ENCODE peak calls at places on chromosomes 2 and 18, in seven cellular contexts. One of them, this sample, is unnamed. For H3K4me1, H3K27me3 and H3K36me3, the result is how much of the 10 kb centered on the place peaks cover.

GRCh38 chr18:28125051-28125450 is 51.9 kb downstream of the CDH2 start:
- DNase-seq in fibroblast of lung: no peak
- DNase-seq in mesendoderm: no peak
- DNase-seq in colonic mucosa: no peak
- DNase-seq in endothelial cell of umbilical vein: no peak
- DNase-seq in K562: no peak
- DNase-seq in left ventricle myocardium inferior: no peak
- DNase-seq in this sample: no peak

GRCh38 chr2:188984680-188985079 is 10.5 kb downstream of the COL3A1 start:
- DNase-seq in fibroblast of lung: peak
- DNase-seq in mesendoderm: no peak
- DNase-seq in colonic mucosa: no peak
- DNase-seq in endothelial cell of umbilical vein: no peak
- DNase-seq in K562: no peak
- DNase-seq in left ventricle myocardium inferior: no peak
- DNase-seq in this sample: peak

GRCh38 chr2:160324161-160324768 is 124.2 kb upstream of the ITGB6 start:
- DNase-seq in fibroblast of lung: peak
- DNase-seq in mesendoderm: peak
- DNase-seq in colonic mucosa: peak
- DNase-seq in endothelial cell of umbilical vein: peak
- DNase-seq in K562: peak
- DNase-seq in left ventricle myocardium inferior: peak
- DNase-seq in this sample: peak

GRCh38 chr2:120587326-120587996 is 148.2 kb upstream of the GLI2 start:
- DNase-seq in fibroblast of lung: no peak
- DNase-seq in mesendoderm: no peak
- DNase-seq in colonic mucosa: no peak
- DNase-seq in endothelial cell of umbilical vein: no peak
- DNase-seq in K562: no peak
- DNase-seq in left ventricle myocardium inferior: no peak
- DNase-seq in this sample: no peak

GRCh38 chr2:191954446-191954845 is 107.6 kb upstream of the CAVIN2 start:
- DNase-seq in fibroblast of lung: no peak
- DNase-seq in mesendoderm: no peak
- DNase-seq in colonic mucosa: no peak
- DNase-seq in endothelial cell of umbilical vein: no peak
- DNase-seq in K562: no peak
- DNase-seq in left ventricle myocardium inferior: no peak
- DNase-seq in this sample: no peak

GRCh38 chr2:232623768-232624553 is 9.4 kb upstream of the EFHD1 start:
- DNase-seq in fibroblast of lung: no peak
- DNase-seq in mesendoderm: no peak
- DNase-seq in colonic mucosa: no peak
- DNase-seq in endothelial cell of umbilical vein: no peak
- DNase-seq in K562: no peak
- DNase-seq in left ventricle myocardium inferior: no peak
- DNase-seq in this sample: no peak

GRCh38 chr2:230890696-230891095 is 26.0 kb downstream of the ITM2C start:
- DNase-seq in fibroblast of lung: no peak
- DNase-seq in mesendoderm: no peak
- DNase-seq in colonic mucosa: no peak
- DNase-seq in endothelial cell of umbilical vein: no peak
- DNase-seq in K562: no peak
- DNase-seq in left ventricle myocardium inferior: no peak
- DNase-seq in this sample: no peak

GRCh38 chr2:239574434-239575156 is 173.8 kb upstream of the HDAC4 start:
- DNase-seq in fibroblast of lung: peak
- DNase-seq in mesendoderm: no peak
- DNase-seq in colonic mucosa: no peak
- DNase-seq in endothelial cell of umbilical vein: no peak
- DNase-seq in K562: no peak
- DNase-seq in left ventricle myocardium inferior: no peak
- DNase-seq in this sample: no peak

GRCh38 chr18:26301681-26302080 is 75.4 kb downstream of the TAF4B start:
- DNase-seq in fibroblast of lung: peak
- DNase-seq in mesendoderm: no peak
- DNase-seq in colonic mucosa: no peak
- DNase-seq in endothelial cell of umbilical vein: no peak
- DNase-seq in K562: no peak
- DNase-seq in left ventricle myocardium inferior: no peak
- DNase-seq in this sample: no peak

GRCh38 chr2:25131567-25132295 is 36.6 kb downstream of the POMC start:
- DNase-seq in fibroblast of lung: no peak
- DNase-seq in mesendoderm: peak
- DNase-seq in colonic mucosa: peak
- DNase-seq in endothelial cell of umbilical vein: no peak
- DNase-seq in K562: no peak
- DNase-seq in left ventricle myocardium inferior: peak
- DNase-seq in this sample: peak

GRCh38 chr2:181839811-181840210 is 51.7 kb upstream of the ITPRID2 start:
- DNase-seq in fibroblast of lung: peak
- DNase-seq in mesendoderm: no peak
- DNase-seq in colonic mucosa: no peak
- DNase-seq in endothelial cell of umbilical vein: no peak
- DNase-seq in K562: no peak
- DNase-seq in left ventricle myocardium inferior: no peak
- DNase-seq in this sample: no peak

GRCh38 chr2:37568565-37568964 is 102.9 kb downstream of the CDC42EP3 start:
- DNase-seq in fibroblast of lung: no peak
- DNase-seq in mesendoderm: no peak
- DNase-seq in colonic mucosa: no peak
- DNase-seq in endothelial cell of umbilical vein: no peak
- DNase-seq in K562: peak
- DNase-seq in left ventricle myocardium inferior: no peak
- DNase-seq in this sample: no peak

GRCh38 chr2:108919571-108920373 is 69.2 kb downstream of the EDAR start:
- DNase-seq in fibroblast of lung: no peak
- DNase-seq in mesendoderm: no peak
- DNase-seq in colonic mucosa: no peak
- DNase-seq in endothelial cell of umbilical vein: no peak
- DNase-seq in K562: no peak
- DNase-seq in left ventricle myocardium inferior: no peak
- DNase-seq in this sample: no peak

GRCh38 chr2:20422679-20423271 is 24.1 kb upstream of the RHOB start:
- DNase-seq in fibroblast of lung: peak
- DNase-seq in mesendoderm: peak
- DNase-seq in colonic mucosa: peak
- DNase-seq in endothelial cell of umbilical vein: no peak
- DNase-seq in K562: peak
- DNase-seq in left ventricle myocardium inferior: no peak
- DNase-seq in this sample: peak

GRCh38 chr2:110655701-110656100 is 22.2 kb downstream of the BUB1 start:
- DNase-seq in fibroblast of lung: no peak
- DNase-seq in mesendoderm: no peak
- DNase-seq in colonic mucosa: no peak
- DNase-seq in endothelial cell of umbilical vein: no peak
- DNase-seq in K562: no peak
- DNase-seq in left ventricle myocardium inferior: no peak
- DNase-seq in this sample: no peak

GRCh38 chr2:56531668-56532420 is 348.1 kb downstream of the CCDC85A start:
- DNase-seq in fibroblast of lung: no peak
- DNase-seq in mesendoderm: no peak
- DNase-seq in colonic mucosa: no peak
- DNase-seq in endothelial cell of umbilical vein: no peak
- DNase-seq in K562: no peak
- DNase-seq in left ventricle myocardium inferior: no peak
- DNase-seq in this sample: no peak

GRCh38 chr2:140601342-140601741 is 1529.5 kb downstream of the LRP1B start:
- DNase-seq in fibroblast of lung: peak
- DNase-seq in mesendoderm: no peak
- DNase-seq in colonic mucosa: no peak
- DNase-seq in endothelial cell of umbilical vein: no peak
- DNase-seq in K562: no peak
- DNase-seq in left ventricle myocardium inferior: no peak
- DNase-seq in this sample: no peak

GRCh38 chr2:200459101-200459500 is 50.8 kb downstream of the KCTD18 start:
- DNase-seq in fibroblast of lung: no peak
- DNase-seq in mesendoderm: no peak
- DNase-seq in colonic mucosa: no peak
- DNase-seq in endothelial cell of umbilical vein: no peak
- DNase-seq in K562: no peak
- DNase-seq in left ventricle myocardium inferior: no peak
- DNase-seq in this sample: no peak

GRCh38 chr2:55423303-55423702 is 3.6 kb upstream of the CCDC88A start:
- DNase-seq in fibroblast of lung: no peak
- DNase-seq in mesendoderm: no peak
- DNase-seq in colonic mucosa: no peak
- DNase-seq in endothelial cell of umbilical vein: no peak
- DNase-seq in K562: no peak
- DNase-seq in left ventricle myocardium inferior: no peak
- DNase-seq in this sample: no peak

GRCh38 chr2:241035142-241035817 is 36.9 kb downstream of the SNED1 start:
- DNase-seq in fibroblast of lung: no peak
- DNase-seq in mesendoderm: peak
- DNase-seq in colonic mucosa: no peak
- DNase-seq in endothelial cell of umbilical vein: no peak
- DNase-seq in K562: no peak
- DNase-seq in left ventricle myocardium inferior: no peak
- DNase-seq in this sample: no peak

GRCh38 chr2:45761660-45762059 is 110.2 kb downstream of the PRKCE start:
- DNase-seq in fibroblast of lung: no peak
- DNase-seq in mesendoderm: peak
- DNase-seq in colonic mucosa: no peak
- DNase-seq in endothelial cell of umbilical vein: no peak
- DNase-seq in K562: no peak
- DNase-seq in left ventricle myocardium inferior: no peak
- DNase-seq in this sample: no peak

GRCh38 chr18:6489977-6490376 is 75.3 kb upstream of the L3MBTL4 start:
- DNase-seq in fibroblast of lung: no peak
- DNase-seq in mesendoderm: no peak
- DNase-seq in colonic mucosa: no peak
- DNase-seq in endothelial cell of umbilical vein: no peak
- DNase-seq in K562: no peak
- DNase-seq in left ventricle myocardium inferior: no peak
- DNase-seq in this sample: no peak
- H3K4me1 ChIP-seq in fibroblast of lung: under half
- H3K4me1 ChIP-seq in mesendoderm: under half
- H3K4me1 ChIP-seq in colonic mucosa: under half
- H3K4me1 ChIP-seq in endothelial cell of umbilical vein: under half
- H3K4me1 ChIP-seq in K562: under half
- H3K4me1 ChIP-seq in left ventricle myocardium inferior: under half
- H3K4me1 ChIP-seq in this sample: under half

GRCh38 chr2:176084629-176085119 is 912 bp upstream of the EVX2 start:
- DNase-seq in fibroblast of lung: no peak
- DNase-seq in mesendoderm: no peak
- DNase-seq in colonic mucosa: no peak
- DNase-seq in endothelial cell of umbilical vein: no peak
- DNase-seq in K562: no peak
- DNase-seq in left ventricle myocardium inferior: no peak
- DNase-seq in this sample: no peak
- H3K27me3 ChIP-seq in fibroblast of lung: half or more
- H3K27me3 ChIP-seq in mesendoderm: half or more
- H3K27me3 ChIP-seq in colonic mucosa: half or more
- H3K27me3 ChIP-seq in endothelial cell of umbilical vein: half or more
- H3K27me3 ChIP-seq in K562: half or more
- H3K27me3 ChIP-seq in left ventricle myocardium inferior: half or more
- H3K27me3 ChIP-seq in this sample: half or more

DNA sequence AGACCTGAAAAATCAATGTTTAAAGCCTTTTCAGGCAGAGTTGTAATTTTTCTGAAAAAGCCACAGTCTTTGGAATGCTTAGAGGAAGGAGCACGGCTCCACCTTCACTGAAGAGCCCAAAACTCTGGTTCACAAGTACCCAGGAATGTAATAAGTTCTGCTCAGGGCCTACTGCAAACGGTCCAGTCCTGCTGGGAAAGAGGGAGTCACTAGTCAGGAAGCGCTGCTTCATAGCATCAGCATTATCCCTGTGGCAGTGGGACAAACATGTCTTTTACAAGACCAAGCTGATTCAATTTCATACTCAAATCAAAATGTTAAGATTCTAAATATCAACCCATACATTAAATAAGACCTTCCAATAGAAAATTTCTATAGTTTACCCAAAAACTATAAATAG is 152.9 kb upstream of the PGAP1 start:
- DNase-seq in fibroblast of lung: peak
- DNase-seq in mesendoderm: no peak
- DNase-seq in colonic mucosa: no peak
- DNase-seq in endothelial cell of umbilical vein: no peak
- DNase-seq in K562: no peak
- DNase-seq in left ventricle myocardium inferior: no peak
- DNase-seq in this sample: no peak
- H3K36me3 ChIP-seq in fibroblast of lung: under half
- H3K36me3 ChIP-seq in mesendoderm: under half
- H3K36me3 ChIP-seq in colonic mucosa: under half
- H3K36me3 ChIP-seq in endothelial cell of umbilical vein: under half
- H3K36me3 ChIP-seq in K562: under half
- H3K36me3 ChIP-seq in left ventricle myocardium inferior: under half
- H3K36me3 ChIP-seq in this sample: under half

GRCh38 chr2:218267259-218267658 is 2.7 kb downstream of the AAMP start:
- DNase-seq in fibroblast of lung: no peak
- DNase-seq in mesendoderm: no peak
- DNase-seq in colonic mucosa: no peak
- DNase-seq in endothelial cell of umbilical vein: no peak
- DNase-seq in K562: no peak
- DNase-seq in left ventricle myocardium inferior: no peak
- DNase-seq in this sample: no peak

GRCh38 chr2:218265626-218266025 is 4.3 kb downstream of the AAMP start:
- DNase-seq in fibroblast of lung: no peak
- DNase-seq in mesendoderm: no peak
- DNase-seq in colonic mucosa: no peak
- DNase-seq in endothelial cell of umbilical vein: no peak
- DNase-seq in K562: no peak
- DNase-seq in left ventricle myocardium inferior: no peak
- DNase-seq in this sample: no peak

GRCh38 chr2:218263817-218264611 is 3.2 kb downstream of the GPBAR1 start:
- DNase-seq in fibroblast of lung: no peak
- DNase-seq in mesendoderm: no peak
- DNase-seq in colonic mucosa: no peak
- DNase-seq in endothelial cell of umbilical vein: no peak
- DNase-seq in K562: no peak
- DNase-seq in left ventricle myocardium inferior: no peak
- DNase-seq in this sample: no peak

GRCh38 chr2:218264773-218265601 is 4.2 kb downstream of the GPBAR1 start:
- DNase-seq in fibroblast of lung: no peak
- DNase-seq in mesendoderm: no peak
- DNase-seq in colonic mucosa: peak
- DNase-seq in endothelial cell of umbilical vein: no peak
- DNase-seq in K562: no peak
- DNase-seq in left ventricle myocardium inferior: no peak
- DNase-seq in this sample: no peak

DNA sequence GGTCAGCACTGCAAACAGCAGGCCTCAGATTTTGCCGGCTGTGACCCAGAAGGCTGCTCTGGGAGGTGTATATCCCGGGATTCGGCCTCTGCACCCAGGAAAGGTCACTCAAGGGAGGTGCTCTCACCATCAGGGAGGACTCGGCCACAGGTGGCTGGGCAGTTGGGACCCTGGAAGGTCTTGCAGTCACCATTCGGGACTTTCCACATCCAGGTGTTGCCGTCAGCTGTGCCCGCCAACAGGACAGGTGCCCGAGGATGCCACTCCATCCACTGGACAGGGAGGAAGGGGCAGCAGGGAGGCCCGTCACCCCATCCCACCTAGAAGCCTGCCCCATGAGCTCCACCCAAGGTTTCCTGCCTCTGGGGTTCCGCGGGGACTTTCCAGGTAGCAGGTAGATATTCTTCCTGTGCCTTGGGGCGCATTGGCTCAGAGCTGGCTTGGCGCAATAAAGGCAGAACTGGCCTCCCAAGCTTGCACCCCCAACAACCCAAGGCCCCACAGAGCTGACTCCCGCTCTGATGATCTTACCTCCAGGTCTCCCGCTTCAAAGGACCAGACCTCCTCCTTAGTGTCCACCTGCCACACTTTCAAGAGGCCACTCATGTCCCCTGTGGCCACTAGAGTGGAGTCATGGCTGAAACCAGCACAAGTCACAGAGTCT is 3.5 kb downstream of the AAMP start:
- DNase-seq in fibroblast of lung: no peak
- DNase-seq in mesendoderm: no peak
- DNase-seq in colonic mucosa: no peak
- DNase-seq in endothelial cell of umbilical vein: no peak
- DNase-seq in K562: no peak
- DNase-seq in left ventricle myocardium inferior: no peak
- DNase-seq in this sample: no peak
- H3K4me1 ChIP-seq in fibroblast of lung: under half
- H3K4me1 ChIP-seq in mesendoderm: under half
- H3K4me1 ChIP-seq in colonic mucosa: under half
- H3K4me1 ChIP-seq in endothelial cell of umbilical vein: under half
- H3K4me1 ChIP-seq in K562: under half
- H3K4me1 ChIP-seq in left ventricle myocardium inferior: half or more
- H3K4me1 ChIP-seq in this sample: under half